ENCODE peak calls at places on chromosomes 13 and 19, in four cellular contexts. U is AG10803, D is fibroblast of lung, E is NB4. V is an unnamed sample.

GRCh38 chr13:30108913-30109237 is 198.5 kb downstream of the KATNAL1 start:
- DNase-seq in U (no peak), D (no peak), E (no peak), V (no peak)

GRCh38 chr13:36282818-36283432 is 14.7 kb downstream of the CCDC169 start:
- DNase-seq in E (peak; percentile 37), D (peak; percentile 69), U (peak; percentile 50), V (peak; percentile 12)

GRCh38 chr19:34356875-34357274 is 8.1 kb upstream of the GPI start:
- DNase-seq in E (no peak), U (no peak), D (no peak), V (no peak)

GRCh38 chr13:66864627-66865026 is 365.5 kb downstream of the PCDH9 start:
- DNase-seq in E (no peak), U (no peak), D (no peak), V (no peak)

GRCh38 chr19:31344403-31344802 is 4.8 kb downstream of the TSHZ3 start:
- DNase-seq in E (no peak), U (no peak), D (no peak), V (no peak)

GRCh38 chr13:113843864-113844556 is 19.9 kb downstream of the GAS6 start:
- DNase-seq in E (peak; percentile 40), D (no peak), U (no peak), V (no peak)

GRCh38 chr19:17103177-17103576 is 27.6 kb downstream of the MYO9B start:
- DNase-seq in U (no peak), E (peak; percentile 42), D (peak; percentile 70), V (no peak)

GRCh38 chr13:101706651-101707050 is 254.2 kb downstream of the ITGBL1 start:
- DNase-seq in E (peak; percentile 79), U (peak; percentile 99), D (peak; percentile 99), V (no peak)

GRCh38 chr19:5973867-5974635 is 3.9 kb downstream of the RANBP3 start:
- DNase-seq in U (no peak), D (no peak), E (no peak), V (no peak)

GRCh38 chr19:48681127-48681470 is 8.3 kb upstream of the NTN5 start:
- DNase-seq in E (peak; percentile 96), U (peak; percentile 30), D (peak; percentile 85), V (peak; percentile 49)

GRCh38 chr13:40190656-40191100 is 475.8 kb downstream of the FOXO1 start:
- DNase-seq in U (peak; percentile 57), E (peak; percentile 19), D (peak; percentile 88), V (peak; percentile 60)

GRCh38 chr13:101157261-101157660 is 259.0 kb downstream of the NALCN start:
- DNase-seq in E (no peak), D (no peak), U (peak; percentile 42), V (no peak)

GRCh38 chr19:956747-957451 is 27.2 kb upstream of the WDR18 start:
- DNase-seq in E (no peak), U (peak; percentile 67), D (peak; percentile 21), V (no peak)

GRCh38 chr19:17423429-17424208 is 3.8 kb downstream of the MVB12A start:
- DNase-seq in E (no peak), U (no peak), D (no peak), V (no peak)

GRCh38 chr13:48531416-48532145 is 1.3 kb downstream of the RCBTB2 start:
- DNase-seq in D (no peak), E (peak; percentile 45), U (no peak), V (peak; percentile 27)

GRCh38 chr19:19105365-19106060 is 32.8 kb downstream of the TMEM161A start:
- DNase-seq in D (peak; percentile 55), E (peak; percentile 71), U (peak; percentile 31), V (no peak)

GRCh38 chr19:39465956-39466747 is 14.5 kb upstream of the TIMM50 start:
- DNase-seq in D (no peak), U (no peak), E (no peak), V (no peak)

GRCh38 chr13:43391021-43391420 is 367.6 kb downstream of the DNAJC15 start:
- DNase-seq in D (no peak), E (no peak), U (no peak), V (no peak)

GRCh38 chr13:82356667-82357066 is 1525.6 kb downstream of the SLITRK1 start:
- DNase-seq in U (peak; percentile 0), D (peak; percentile 55), E (peak; percentile 8), V (no peak)

GRCh38 chr13:32720026-32720425 is 133.8 kb downstream of the PDS5B start:
- DNase-seq in E (no peak), D (peak; percentile 39), U (peak; percentile 26), V (no peak)

GRCh38 chr13:37526710-37527446 is 71.7 kb downstream of the POSTN start:
- DNase-seq in U (peak; percentile 99), E (no peak), D (peak; percentile 60), V (no peak)

GRCh38 chr19:55486971-55487883 is 1.0 kb upstream of the SSC5D start:
- DNase-seq in U (peak; percentile 95), E (peak; percentile 23), D (peak; percentile 98), V (no peak)

GRCh38 chr19:35696835-35697234 is 7.5 kb upstream of the ZBTB32 start:
- DNase-seq in D (no peak), U (no peak), E (no peak), V (peak; percentile 87)

GRCh38 chr19:46716013-46716671 is 772 bp downstream of the PRKD2 start:
- DNase-seq in E (peak; percentile 58), D (no peak), U (no peak), V (no peak)

GRCh38 chr19:20664917-20665781 is 3.8 kb upstream of the ZNF626 start:
- DNase-seq in U (peak; percentile 22), D (peak; percentile 10), E (peak; percentile 4), V (no peak)

GRCh38 chr19:20661150-20661819 is at the start of gene ZNF626:
- DNase-seq in D (peak; percentile 99), U (peak; percentile 96), E (no peak), V (peak; percentile 70)

GRCh38 chr19:20662421-20663105 is 1.2 kb upstream of the ZNF626 start:
- DNase-seq in D (no peak), U (no peak), E (no peak), V (no peak)

GRCh38 chr19:20660473-20660872 is 898 bp downstream of the ZNF626 start:
- DNase-seq in U (no peak), E (no peak), D (peak; percentile 19), V (no peak)
- H3K4me3 ChIP-seq in U (peak overlapping the region; percentile 86), E (no peak overlapping the region), D (peak overlapping the region; percentile 84), V (no peak overlapping the region)

GRCh38 chr19:7230826-7231225 is 63.4 kb downstream of the INSR start:
- DNase-seq in E (no peak), U (peak; percentile 10), D (no peak), V (no peak)
- TF ChIP-seq CTCF in E (no peak), U (no peak), D (no peak), V (no peak)

DNA sequence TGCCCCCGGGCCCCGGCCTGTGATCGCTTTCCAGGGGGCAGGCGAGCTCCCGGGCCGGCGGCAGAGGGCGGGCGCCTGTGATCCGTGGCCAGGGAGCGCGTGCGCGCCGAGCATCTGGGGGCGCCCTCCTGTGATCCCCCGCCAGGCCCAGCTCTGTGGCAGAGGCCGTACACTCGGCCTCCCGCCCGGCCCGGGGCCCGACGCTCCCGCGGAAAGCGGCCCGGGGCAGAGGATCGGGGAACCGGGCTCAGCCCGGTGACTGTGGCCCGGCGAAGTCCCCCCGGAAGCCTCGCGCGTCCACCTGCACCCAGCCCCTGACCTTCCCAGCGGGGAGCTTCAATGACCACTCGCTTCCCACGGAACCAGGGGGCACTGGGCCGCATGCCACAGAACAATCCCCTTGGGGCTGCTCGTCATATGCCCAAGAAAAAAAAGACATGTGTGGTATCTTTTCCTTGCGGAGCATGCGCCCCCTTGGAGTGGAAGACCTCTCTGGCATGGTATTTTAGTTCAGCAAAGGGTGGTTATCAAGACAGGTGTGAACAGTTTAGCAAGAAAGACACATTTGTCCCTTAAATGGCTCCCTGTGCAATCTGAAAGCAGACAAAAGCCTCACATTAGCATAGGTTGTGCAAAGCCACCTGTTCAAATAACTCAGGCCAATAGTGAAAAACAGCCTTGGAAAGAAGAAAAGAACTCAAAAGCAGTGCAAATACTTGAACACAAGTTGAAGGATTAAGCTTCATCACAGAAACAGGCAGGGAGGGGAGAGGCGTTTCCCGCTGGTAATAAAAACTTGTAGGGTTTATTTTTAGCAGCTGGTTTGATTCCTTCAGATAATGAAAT is 290.8 kb upstream of the SOX21 start:
- DNase-seq in U (no peak), D (no peak), E (no peak), V (no peak)
- H3K4me3 ChIP-seq in U (peak overlapping the region; percentile 26), D (no peak overlapping the region), E (no peak overlapping the region), V (no peak overlapping the region)

DNA sequence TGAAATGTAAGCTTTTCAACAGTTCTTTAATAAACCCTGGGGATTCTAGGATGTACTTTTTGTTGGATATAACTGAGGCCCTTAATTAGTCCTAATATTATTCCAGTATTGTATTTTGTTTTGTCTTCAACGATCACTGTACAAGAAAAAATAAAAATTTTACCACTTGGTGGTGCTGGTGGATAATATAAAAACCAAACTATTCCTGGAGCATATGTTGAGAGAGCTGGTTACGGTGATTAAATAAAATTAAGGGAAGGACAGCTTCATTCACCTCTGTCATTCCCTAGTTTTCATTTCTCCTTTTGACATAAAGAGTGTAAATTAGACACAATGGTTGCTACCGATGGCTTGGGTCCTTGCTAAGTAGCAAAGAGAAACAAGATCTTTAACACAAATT is 598.6 kb upstream of the PCDH20 start:
- DNase-seq in E (peak; percentile 30), U (no peak), D (peak; percentile 57), V (no peak)
- TF ChIP-seq CTCF in E (no peak), U (no peak), D (no peak), V (no peak)

GRCh38 chr19:44356383-44357111 is at the start of gene ZNF112:
- DNase-seq in D (peak; percentile 92), E (no peak), U (peak; percentile 89), V (peak; percentile 33)
- H3K4me3 ChIP-seq in D (peak within 1 kb of the TSS; percentile 90), E (no peak within 1 kb of the TSS), U (peak within 1 kb of the TSS; percentile 91), V (no peak within 1 kb of the TSS)